ENCODE peak calls at places on chromosomes 12 and 14, in nine cellular contexts. R is IMR-90, G is body of pancreas, Q is Peyer's patch, K is right lobe of liver, O is stomach, N is A549, J is esophagus squamous epithelium, F is vagina. U is an unnamed sample.

GRCh38 chr14:75279739-75280447 is 1.3 kb downstream of the FOS start:
- DNase-seq in Q (no peak), K (peak), N (no peak), F (no peak), R (peak), O (no peak), J (no peak), G (no peak), U (peak)

GRCh38 chr14:33796356-33796755 is 154.5 kb downstream of the EGLN3 start:
- DNase-seq in G (no peak), N (no peak), F (no peak), R (no peak), J (no peak), O (no peak), Q (no peak), K (no peak), U (peak)

GRCh38 chr14:53273671-53274072 is 120.5 kb upstream of the DDHD1 start:
- DNase-seq in R (peak), Q (no peak), G (no peak), N (peak), O (no peak), J (no peak), F (peak), K (no peak), U (no peak)

GRCh38 chr14:50943261-50943942 is 881 bp downstream of the PYGL start:
- DNase-seq in F (no peak), G (peak), R (peak), N (peak), Q (peak), K (peak), J (no peak), O (peak), U (peak)

GRCh38 chr14:29926701-29927595 is 699 bp downstream of the PRKD1 start:
- DNase-seq in N (peak), R (peak), O (peak), J (no peak), K (peak), F (no peak), Q (peak), G (peak), U (peak)

GRCh38 chr14:105118646-105119409 is 49.7 kb downstream of the JAG2 start:
- DNase-seq in J (no peak), R (no peak), G (no peak), Q (no peak), O (no peak), N (no peak), K (no peak), F (peak), U (no peak)

GRCh38 chr14:34548472-34548981 is 9.0 kb upstream of the EAPP start:
- DNase-seq in O (no peak), N (no peak), R (no peak), K (peak), J (no peak), G (no peak), F (no peak), Q (no peak), U (no peak)

GRCh38 chr14:75163677-75164076 is 12.7 kb downstream of the TMED10 start:
- DNase-seq in N (no peak), O (no peak), K (no peak), R (no peak), Q (no peak), J (no peak), G (no peak), F (no peak), U (no peak)

GRCh38 chr14:92993302-92993701 is 70.4 kb downstream of the CHGA start:
- DNase-seq in R (no peak), N (no peak), G (peak), O (no peak), F (no peak), K (peak), Q (no peak), J (no peak), U (peak)

GRCh38 chr14:105733081-105734065 is 207.0 kb downstream of the TMEM121 start:
- DNase-seq in O (no peak), Q (no peak), J (no peak), R (no peak), K (no peak), N (no peak), G (no peak), F (no peak), U (no peak)

GRCh38 chr14:103137721-103138482 is 14.6 kb downstream of the TNFAIP2 start:
- DNase-seq in K (peak), J (no peak), G (no peak), R (no peak), N (no peak), Q (no peak), O (no peak), F (no peak), U (no peak)
- H3K27ac ChIP-seq in K (no peak), J (peak), G (no peak), R (no peak), N (peak), Q (peak), O (peak), F (peak), U (no peak)

DNA sequence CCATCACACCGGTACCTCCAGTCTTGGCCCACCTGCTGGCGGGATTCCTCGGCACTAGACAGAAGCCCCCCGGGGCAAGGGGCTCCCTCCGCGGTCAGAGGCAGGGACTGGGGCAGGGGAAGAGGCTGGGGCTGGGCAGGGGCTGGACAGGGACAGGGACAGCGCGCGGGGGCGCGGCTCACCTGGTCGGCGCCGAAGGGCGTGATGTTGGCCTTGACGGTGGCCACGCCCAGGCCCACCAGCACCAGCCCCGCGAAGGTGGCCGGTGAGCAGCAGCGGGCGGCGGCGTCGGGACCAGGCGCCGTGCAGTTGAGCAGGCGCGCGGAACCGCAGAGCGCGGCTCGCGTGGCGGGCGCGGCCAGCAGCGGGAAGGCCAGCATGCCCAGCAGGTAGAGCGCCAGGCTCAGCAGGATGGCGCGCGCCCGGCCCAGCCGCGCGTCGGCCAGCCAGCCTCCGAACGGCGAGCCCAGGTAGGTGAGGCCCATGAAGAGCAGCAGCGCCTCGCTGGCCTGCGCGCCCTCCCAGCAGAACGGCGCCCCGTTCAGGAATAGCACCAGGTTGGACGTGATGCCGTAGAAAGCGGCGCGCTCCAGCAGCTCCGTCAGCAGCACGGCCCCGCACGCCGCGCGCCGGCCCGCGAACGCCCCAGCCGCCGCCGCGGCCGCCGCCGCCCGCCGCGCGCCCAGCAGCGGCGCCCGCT is 392 bp downstream of the SLC15A4 start:
- DNase-seq in G (no peak), R (no peak), Q (peak), N (no peak), O (no peak), F (no peak), J (no peak), K (peak), U (no peak)
- TF ChIP-seq POLR2A in G (no peak), R (no peak), Q (no peak), N (peak), O (no peak), F (no peak), J (no peak), K (no peak), U (no peak)

GRCh38 chr12:48001426-48002178 is 2.7 kb downstream of the COL2A1 start:
- DNase-seq in Q (peak), O (peak), N (no peak), G (peak), F (no peak), K (no peak), J (no peak), R (no peak), U (peak)
- H3K27ac ChIP-seq in Q (no peak), O (no peak), N (no peak), G (no peak), F (peak), K (no peak), J (peak), R (no peak), U (peak)

DNA sequence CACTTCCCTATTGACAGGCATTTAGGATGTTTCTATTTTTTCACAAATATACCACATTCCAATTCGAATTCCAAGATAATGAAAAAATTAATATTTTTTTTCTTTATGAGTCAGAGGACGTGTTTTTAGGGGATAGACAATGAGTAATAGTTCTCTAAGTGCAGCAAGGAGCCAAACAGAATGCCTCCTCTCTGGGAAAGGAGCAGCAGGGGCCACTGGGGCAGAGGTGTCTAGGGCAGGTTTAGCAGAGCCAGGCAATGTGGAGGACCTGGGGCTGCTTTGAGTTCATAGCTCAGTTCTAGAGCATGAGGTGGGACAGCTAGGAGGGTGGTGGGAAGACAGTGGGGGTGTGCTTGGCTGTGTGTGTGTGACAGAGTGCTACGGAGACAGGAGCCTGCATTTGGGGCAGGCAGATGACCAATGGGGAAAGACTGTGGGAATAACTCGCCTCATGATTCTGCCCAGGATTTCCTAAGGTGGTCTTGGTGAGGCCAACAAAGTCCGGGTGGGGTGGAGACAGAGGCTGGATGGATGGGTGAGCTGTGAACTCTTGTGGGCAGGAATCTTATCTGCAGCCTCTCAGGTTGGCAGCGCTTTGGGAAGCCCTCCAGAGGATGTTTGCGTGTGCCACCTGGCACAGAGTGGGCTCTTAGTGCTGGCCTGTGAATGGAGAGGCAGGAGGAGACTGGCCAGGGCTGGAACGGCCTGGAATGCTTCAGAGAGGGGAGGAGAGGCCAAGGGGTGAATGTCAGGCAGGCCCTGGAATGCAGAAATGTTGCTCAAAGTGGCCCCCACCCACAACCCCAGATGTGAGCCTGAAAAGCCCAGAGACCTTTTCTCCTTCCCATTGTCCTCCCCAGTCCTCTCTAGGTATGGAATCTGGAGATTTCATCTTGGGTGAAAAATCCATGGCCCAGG is 2.4 kb upstream of the KRT7 start:
- DNase-seq in Q (no peak), R (peak), O (no peak), F (no peak), J (no peak), N (peak), K (no peak), G (no peak), U (no peak)
- TF ChIP-seq POLR2A in Q (no peak), R (no peak), O (no peak), F (no peak), J (no peak), N (no peak), K (no peak), G (no peak), U (no peak)

GRCh38 chr14:99808515-99808914 is 15.3 kb downstream of the EML1 start:
- DNase-seq in N (no peak), F (no peak), R (no peak), J (no peak), K (no peak), Q (no peak), G (no peak), O (no peak), U (no peak)

GRCh38 chr14:99808133-99808505 is 14.9 kb downstream of the EML1 start:
- DNase-seq in Q (no peak), N (no peak), J (no peak), K (no peak), G (no peak), R (no peak), O (no peak), F (no peak), U (no peak)

GRCh38 chr14:99812096-99812750 is 19.0 kb downstream of the EML1 start:
- DNase-seq in G (no peak), K (no peak), Q (no peak), O (no peak), F (peak), N (no peak), J (no peak), R (no peak), U (no peak)

GRCh38 chr14:99809376-99809775 is 16.2 kb downstream of the EML1 start:
- DNase-seq in G (peak), N (no peak), F (no peak), Q (no peak), O (no peak), J (no peak), R (peak), K (no peak), U (peak)

GRCh38 chr14:99809864-99810854 is 16.9 kb downstream of the EML1 start:
- DNase-seq in F (no peak), O (peak), J (no peak), Q (no peak), G (peak), K (no peak), N (no peak), R (no peak), U (no peak)
- H3K27ac ChIP-seq in F (peak), O (peak), J (peak), Q (no peak), G (peak), K (no peak), N (no peak), R (no peak), U (no peak)

DNA sequence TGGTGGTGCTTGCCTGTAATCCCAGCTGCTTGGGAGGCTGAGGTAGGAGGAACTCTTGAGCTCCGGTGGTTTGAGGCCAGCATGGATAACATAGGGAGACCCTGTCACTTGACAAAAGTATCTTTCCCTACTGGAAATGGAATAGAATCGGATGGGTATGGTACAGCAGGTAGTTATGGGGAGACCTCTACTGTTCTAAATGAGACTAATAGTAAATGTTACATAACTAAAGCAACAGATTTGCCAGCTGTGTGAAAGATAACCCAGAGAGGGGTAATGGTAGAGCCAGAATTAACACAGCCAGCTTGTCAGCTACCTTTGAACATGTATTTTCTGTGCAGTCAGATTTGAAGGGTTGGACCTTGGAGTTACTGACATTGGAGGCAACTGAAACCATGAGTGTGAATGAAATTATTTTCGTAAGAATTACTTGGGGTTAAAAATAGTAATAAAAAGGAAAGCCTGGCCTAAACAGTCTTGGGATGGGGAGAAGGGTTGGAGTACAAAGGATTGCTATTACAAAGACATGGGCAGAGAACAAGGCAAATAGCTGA is 21.7 kb upstream of the NUP107 start:
- DNase-seq in G (no peak), Q (no peak), J (no peak), F (no peak), O (no peak), R (no peak), K (no peak), N (peak), U (no peak)
- TF ChIP-seq POLR2A in G (no peak), Q (no peak), J (no peak), F (no peak), O (no peak), R (no peak), K (no peak), N (no peak), U (no peak)

GRCh38 chr12:25797335-25797863 is 161.1 kb upstream of the RASSF8 start:
- DNase-seq in F (no peak), J (no peak), R (no peak), G (no peak), N (no peak), Q (no peak), K (no peak), O (no peak), U (no peak)
- H3K27ac ChIP-seq in F (no peak), J (no peak), R (no peak), G (no peak), N (no peak), Q (no peak), K (no peak), O (no peak), U (no peak)

DNA sequence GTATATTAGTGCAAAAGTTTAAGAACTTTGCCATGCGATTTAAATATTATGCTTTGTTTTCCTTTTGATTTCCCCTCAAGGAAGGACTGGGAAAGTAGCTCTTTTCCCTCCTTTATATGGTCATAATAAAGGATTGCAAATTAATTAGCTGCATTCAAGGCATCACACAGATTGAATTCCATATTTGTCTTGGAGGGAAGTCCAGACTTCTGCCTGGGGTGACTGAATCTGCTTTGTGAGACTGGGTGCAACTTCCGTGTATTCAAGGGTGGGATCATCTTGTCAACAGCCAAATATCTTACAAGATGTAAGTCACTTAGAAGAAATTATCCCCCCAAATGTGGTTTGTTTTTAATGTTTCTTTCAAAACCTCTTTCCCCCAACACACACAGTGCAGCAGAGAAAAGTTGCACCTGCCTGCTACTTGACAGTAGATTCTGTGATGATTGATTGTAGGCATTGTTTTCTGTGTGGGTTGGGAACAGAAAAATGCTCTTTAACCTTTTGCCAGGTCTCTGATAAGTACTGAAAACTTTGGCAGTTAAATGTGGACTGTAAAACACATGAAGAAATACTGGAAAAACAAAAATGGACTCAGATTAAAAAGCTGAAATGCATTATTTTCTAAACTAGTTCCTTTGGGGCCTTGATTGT is 28.4 kb downstream of the STK38L start:
- DNase-seq in R (no peak), Q (no peak), F (no peak), O (no peak), K (no peak), G (peak), J (no peak), N (no peak), U (no peak)
- TF ChIP-seq POLR2A in R (no peak), Q (no peak), F (no peak), O (no peak), K (no peak), G (no peak), J (no peak), N (no peak), U (no peak)

DNA sequence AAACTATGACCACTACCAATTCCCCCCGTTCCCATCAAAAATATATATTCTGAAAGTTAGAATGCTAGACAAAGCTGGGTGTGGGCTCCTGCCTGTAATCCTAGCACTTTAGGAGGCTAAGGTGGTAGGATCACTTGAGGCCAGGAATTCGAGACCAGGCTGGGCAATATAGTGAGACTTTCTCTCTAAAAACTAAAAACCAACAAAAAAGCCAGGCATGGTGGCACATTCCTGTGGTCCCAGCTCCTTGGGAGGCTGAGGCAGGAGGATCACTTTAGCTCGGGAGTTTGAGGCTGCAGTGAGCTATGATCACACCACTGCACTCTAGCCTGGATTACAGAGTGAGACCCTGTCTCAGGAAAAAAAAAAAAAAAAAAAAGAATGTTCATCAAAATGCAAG is 48.8 kb upstream of the COL2A1 start:
- DNase-seq in K (no peak), G (no peak), F (no peak), J (no peak), N (no peak), O (no peak), R (no peak), Q (no peak), U (no peak)
- H3K27ac ChIP-seq in K (no peak), G (no peak), F (no peak), J (no peak), N (no peak), O (no peak), R (no peak), Q (no peak), U (no peak)

U was measured in adrenal gland.